ENCODE peak calls at places on chromosomes 16 and 17, in seven cellular contexts. One of them, this sample, is unnamed.

GRCh38 chr17:59829217-59830006 is 63.3 kb downstream of the TUBD1 start:
- DNase-seq in amygdala: no peak
- DNase-seq in T47D: no peak
- DNase-seq in fibroblast of the conjunctiva: no peak
- DNase-seq in T-cell: no peak
- DNase-seq in stimulated activated CD4-positive, alpha-beta T cell treated with anti-CD3 and anti-CD28 coated beads, Interleukin-2, amount 100 ng/mL, for 24 hours: peak; percentile 47
- DNase-seq in NCI-H1436: peak; percentile 90
- DNase-seq in this sample: peak; percentile 79

GRCh38 chr17:43620147-43620944 is 41.4 kb downstream of the MEOX1 start:
- DNase-seq in amygdala: no peak
- DNase-seq in T47D: no peak
- DNase-seq in fibroblast of the conjunctiva: no peak
- DNase-seq in T-cell: no peak
- DNase-seq in stimulated activated CD4-positive, alpha-beta T cell treated with anti-CD3 and anti-CD28 coated beads, Interleukin-2, amount 100 ng/mL, for 24 hours: no peak
- DNase-seq in NCI-H1436: no peak
- DNase-seq in this sample: no peak

GRCh38 chr17:45867171-45867570 is 22.5 kb downstream of the SPPL2C start:
- DNase-seq in amygdala: peak; percentile 11
- DNase-seq in T47D: no peak
- DNase-seq in fibroblast of the conjunctiva: no peak
- DNase-seq in T-cell: no peak
- DNase-seq in stimulated activated CD4-positive, alpha-beta T cell treated with anti-CD3 and anti-CD28 coated beads, Interleukin-2, amount 100 ng/mL, for 24 hours: no peak
- DNase-seq in NCI-H1436: no peak
- DNase-seq in this sample: no peak

GRCh38 chr16:53913082-53913870 is 209.3 kb downstream of the FTO start:
- DNase-seq in amygdala: no peak
- DNase-seq in T47D: no peak
- DNase-seq in fibroblast of the conjunctiva: peak; percentile 80
- DNase-seq in T-cell: no peak
- DNase-seq in stimulated activated CD4-positive, alpha-beta T cell treated with anti-CD3 and anti-CD28 coated beads, Interleukin-2, amount 100 ng/mL, for 24 hours: no peak
- DNase-seq in NCI-H1436: no peak
- DNase-seq in this sample: peak; percentile 69

GRCh38 chr16:21158208-21159110 is at the start of gene LDAF1:
- DNase-seq in amygdala: no peak
- DNase-seq in T47D: peak; percentile 75
- DNase-seq in fibroblast of the conjunctiva: no peak
- DNase-seq in T-cell: peak; percentile 58
- DNase-seq in stimulated activated CD4-positive, alpha-beta T cell treated with anti-CD3 and anti-CD28 coated beads, Interleukin-2, amount 100 ng/mL, for 24 hours: peak; percentile 83
- DNase-seq in NCI-H1436: peak; percentile 68
- DNase-seq in this sample: peak; percentile 91

GRCh38 chr17:29251969-29252866 is 5.6 kb downstream of the CRYBA1 start:
- DNase-seq in amygdala: no peak
- DNase-seq in T47D: no peak
- DNase-seq in fibroblast of the conjunctiva: peak; percentile 35
- DNase-seq in T-cell: no peak
- DNase-seq in stimulated activated CD4-positive, alpha-beta T cell treated with anti-CD3 and anti-CD28 coated beads, Interleukin-2, amount 100 ng/mL, for 24 hours: no peak
- DNase-seq in NCI-H1436: no peak
- DNase-seq in this sample: no peak

GRCh38 chr17:42675348-42675983 is 1.3 kb downstream of the PLEKHH3 start:
- DNase-seq in amygdala: no peak
- DNase-seq in T47D: peak; percentile 60
- DNase-seq in fibroblast of the conjunctiva: no peak
- DNase-seq in T-cell: no peak
- DNase-seq in stimulated activated CD4-positive, alpha-beta T cell treated with anti-CD3 and anti-CD28 coated beads, Interleukin-2, amount 100 ng/mL, for 24 hours: no peak
- DNase-seq in NCI-H1436: peak; percentile 39
- DNase-seq in this sample: no peak

GRCh38 chr17:83195330-83196087 is 116.1 kb downstream of the METRNL start:
- DNase-seq in amygdala: no peak
- DNase-seq in T47D: no peak
- DNase-seq in fibroblast of the conjunctiva: peak; percentile 56
- DNase-seq in T-cell: no peak
- DNase-seq in stimulated activated CD4-positive, alpha-beta T cell treated with anti-CD3 and anti-CD28 coated beads, Interleukin-2, amount 100 ng/mL, for 24 hours: no peak
- DNase-seq in NCI-H1436: no peak
- DNase-seq in this sample: no peak

GRCh38 chr16:74725641-74726040 is 25.0 kb upstream of the MLKL start:
- DNase-seq in amygdala: no peak
- DNase-seq in T47D: no peak
- DNase-seq in fibroblast of the conjunctiva: no peak
- DNase-seq in T-cell: no peak
- DNase-seq in stimulated activated CD4-positive, alpha-beta T cell treated with anti-CD3 and anti-CD28 coated beads, Interleukin-2, amount 100 ng/mL, for 24 hours: no peak
- DNase-seq in NCI-H1436: no peak
- DNase-seq in this sample: no peak

GRCh38 chr16:31513126-31513525 is 4.9 kb upstream of the RUSF1 start:
- DNase-seq in amygdala: no peak
- DNase-seq in T47D: no peak
- DNase-seq in fibroblast of the conjunctiva: peak; percentile 12
- DNase-seq in T-cell: no peak
- DNase-seq in stimulated activated CD4-positive, alpha-beta T cell treated with anti-CD3 and anti-CD28 coated beads, Interleukin-2, amount 100 ng/mL, for 24 hours: no peak
- DNase-seq in NCI-H1436: no peak
- DNase-seq in this sample: no peak

GRCh38 chr16:1633310-1633709 is 21.1 kb downstream of the CRAMP1 start:
- DNase-seq in amygdala: no peak
- DNase-seq in T47D: no peak
- DNase-seq in fibroblast of the conjunctiva: no peak
- DNase-seq in T-cell: no peak
- DNase-seq in stimulated activated CD4-positive, alpha-beta T cell treated with anti-CD3 and anti-CD28 coated beads, Interleukin-2, amount 100 ng/mL, for 24 hours: no peak
- DNase-seq in NCI-H1436: no peak
- DNase-seq in this sample: no peak

GRCh38 chr16:77442078-77442477 is 7.2 kb upstream of the ADAMTS18 start:
- DNase-seq in amygdala: no peak
- DNase-seq in T47D: no peak
- DNase-seq in fibroblast of the conjunctiva: no peak
- DNase-seq in T-cell: no peak
- DNase-seq in stimulated activated CD4-positive, alpha-beta T cell treated with anti-CD3 and anti-CD28 coated beads, Interleukin-2, amount 100 ng/mL, for 24 hours: no peak
- DNase-seq in NCI-H1436: no peak
- DNase-seq in this sample: no peak

GRCh38 chr16:89121691-89122321 is 28.2 kb downstream of the ACSF3 start:
- DNase-seq in amygdala: no peak
- DNase-seq in T47D: no peak
- DNase-seq in fibroblast of the conjunctiva: no peak
- DNase-seq in T-cell: no peak
- DNase-seq in stimulated activated CD4-positive, alpha-beta T cell treated with anti-CD3 and anti-CD28 coated beads, Interleukin-2, amount 100 ng/mL, for 24 hours: no peak
- DNase-seq in NCI-H1436: no peak
- DNase-seq in this sample: no peak

GRCh38 chr17:45782889-45783592 is 1.1 kb upstream of the CRHR1 start:
- DNase-seq in amygdala: no peak
- DNase-seq in T47D: no peak
- DNase-seq in fibroblast of the conjunctiva: no peak
- DNase-seq in T-cell: no peak
- DNase-seq in stimulated activated CD4-positive, alpha-beta T cell treated with anti-CD3 and anti-CD28 coated beads, Interleukin-2, amount 100 ng/mL, for 24 hours: peak; percentile 55
- DNase-seq in NCI-H1436: peak; percentile 68
- DNase-seq in this sample: peak; percentile 80

GRCh38 chr16:20515580-20516179 is 60.5 kb downstream of the ACSM2B start:
- DNase-seq in amygdala: no peak
- DNase-seq in T47D: no peak
- DNase-seq in fibroblast of the conjunctiva: no peak
- DNase-seq in T-cell: no peak
- DNase-seq in stimulated activated CD4-positive, alpha-beta T cell treated with anti-CD3 and anti-CD28 coated beads, Interleukin-2, amount 100 ng/mL, for 24 hours: no peak
- DNase-seq in NCI-H1436: no peak
- DNase-seq in this sample: no peak

GRCh38 chr17:48745381-48746275 is 17.1 kb upstream of the HOXB13 start:
- DNase-seq in amygdala: no peak
- DNase-seq in T47D: no peak
- DNase-seq in fibroblast of the conjunctiva: no peak
- DNase-seq in T-cell: no peak
- DNase-seq in stimulated activated CD4-positive, alpha-beta T cell treated with anti-CD3 and anti-CD28 coated beads, Interleukin-2, amount 100 ng/mL, for 24 hours: no peak
- DNase-seq in NCI-H1436: no peak
- DNase-seq in this sample: no peak

GRCh38 chr17:49438439-49438861 is 23.8 kb upstream of the PHB1 start:
- DNase-seq in amygdala: no peak
- DNase-seq in T47D: no peak
- DNase-seq in fibroblast of the conjunctiva: no peak
- DNase-seq in T-cell: no peak
- DNase-seq in stimulated activated CD4-positive, alpha-beta T cell treated with anti-CD3 and anti-CD28 coated beads, Interleukin-2, amount 100 ng/mL, for 24 hours: no peak
- DNase-seq in NCI-H1436: no peak
- DNase-seq in this sample: no peak

GRCh38 chr17:79354173-79354820 is 256.6 kb downstream of the RBFOX3 start:
- DNase-seq in amygdala: no peak
- DNase-seq in T47D: no peak
- DNase-seq in fibroblast of the conjunctiva: no peak
- DNase-seq in T-cell: no peak
- DNase-seq in stimulated activated CD4-positive, alpha-beta T cell treated with anti-CD3 and anti-CD28 coated beads, Interleukin-2, amount 100 ng/mL, for 24 hours: no peak
- DNase-seq in NCI-H1436: no peak
- DNase-seq in this sample: no peak

GRCh38 chr16:88624481-88624880 is 13.9 kb upstream of the IL17C start:
- DNase-seq in amygdala: no peak
- DNase-seq in T47D: no peak
- DNase-seq in fibroblast of the conjunctiva: no peak
- DNase-seq in T-cell: no peak
- DNase-seq in stimulated activated CD4-positive, alpha-beta T cell treated with anti-CD3 and anti-CD28 coated beads, Interleukin-2, amount 100 ng/mL, for 24 hours: no peak
- DNase-seq in NCI-H1436: no peak
- DNase-seq in this sample: no peak

GRCh38 chr16:52592778-52593177 is 45.8 kb upstream of the TOX3 start:
- DNase-seq in amygdala: no peak
- DNase-seq in T47D: no peak
- DNase-seq in fibroblast of the conjunctiva: no peak
- DNase-seq in T-cell: no peak
- DNase-seq in stimulated activated CD4-positive, alpha-beta T cell treated with anti-CD3 and anti-CD28 coated beads, Interleukin-2, amount 100 ng/mL, for 24 hours: no peak
- DNase-seq in NCI-H1436: no peak
- DNase-seq in this sample: no peak

GRCh38 chr17:29661220-29661619 is 38.5 kb upstream of the CORO6 start:
- DNase-seq in amygdala: no peak
- DNase-seq in T47D: no peak
- DNase-seq in fibroblast of the conjunctiva: no peak
- DNase-seq in T-cell: no peak
- DNase-seq in stimulated activated CD4-positive, alpha-beta T cell treated with anti-CD3 and anti-CD28 coated beads, Interleukin-2, amount 100 ng/mL, for 24 hours: no peak
- DNase-seq in NCI-H1436: peak; percentile 28
- DNase-seq in this sample: no peak

GRCh38 chr16:8921626-8921984 is 39.5 kb downstream of the LITAFD start:
- DNase-seq in amygdala: no peak
- DNase-seq in T47D: no peak
- DNase-seq in fibroblast of the conjunctiva: no peak
- DNase-seq in T-cell: no peak
- DNase-seq in stimulated activated CD4-positive, alpha-beta T cell treated with anti-CD3 and anti-CD28 coated beads, Interleukin-2, amount 100 ng/mL, for 24 hours: no peak
- DNase-seq in NCI-H1436: no peak
- DNase-seq in this sample: no peak

GRCh38 chr17:43736389-43736788 is 22.2 kb downstream of the SOST start:
- DNase-seq in amygdala: no peak
- DNase-seq in T47D: no peak
- DNase-seq in fibroblast of the conjunctiva: no peak
- DNase-seq in T-cell: no peak
- DNase-seq in stimulated activated CD4-positive, alpha-beta T cell treated with anti-CD3 and anti-CD28 coated beads, Interleukin-2, amount 100 ng/mL, for 24 hours: no peak
- DNase-seq in NCI-H1436: no peak
- DNase-seq in this sample: no peak